ENCODE peak calls at places on chromosomes 13 and 19, in eight cellular contexts. X, H, R, C, M, T, B and O are unnamed samples.

GRCh38 chr13:41693434-41693833 is 236.1 kb downstream of the RGCC start:
- DNase-seq in R (no peak), H (no peak), M (no peak), T (no peak), C (no peak), X (no peak), B (no peak), O (no peak)

GRCh38 chr19:55549500-55550320 is 4.4 kb upstream of the SBK3 start:
- DNase-seq in X (no peak), M (peak), C (peak), R (no peak), H (peak), T (no peak), B (no peak), O (peak)

GRCh38 chr13:113491982-113492381 is 1.5 kb upstream of the DCUN1D2 start:
- DNase-seq in C (no peak), H (no peak), T (no peak), M (no peak), X (no peak), B (no peak), R (no peak), O (no peak)

GRCh38 chr13:98582947-98583346 is 6.0 kb upstream of the STK24 start:
- DNase-seq in H (no peak), R (no peak), M (no peak), X (no peak), B (no peak), T (no peak), C (no peak), O (no peak)

GRCh38 chr19:48940902-48941301 is 7.4 kb downstream of the DHDH start:
- DNase-seq in H (no peak), T (no peak), R (no peak), M (no peak), B (no peak), X (no peak), C (no peak), O (no peak)

GRCh38 chr19:51345076-51345620 is 3.2 kb upstream of the VSIG10L start:
- DNase-seq in C (no peak), X (no peak), M (no peak), B (no peak), T (no peak), R (no peak), H (no peak), O (peak)

GRCh38 chr13:50800091-50800739 is 43.3 kb downstream of the DLEU7 start:
- DNase-seq in R (no peak), X (no peak), H (no peak), C (no peak), B (no peak), M (no peak), T (no peak), O (no peak)

GRCh38 chr13:41615520-41615838 is 158.1 kb downstream of the RGCC start:
- DNase-seq in T (no peak), M (no peak), B (no peak), C (no peak), H (no peak), X (no peak), R (no peak), O (no peak)

GRCh38 chr13:113597386-113598080 is 13.0 kb downstream of the TFDP1 start:
- DNase-seq in M (no peak), X (no peak), C (no peak), B (no peak), T (peak), H (no peak), R (no peak), O (peak)

GRCh38 chr13:30486230-30487074 is 20.7 kb upstream of the HMGB1 start:
- DNase-seq in C (no peak), M (no peak), H (no peak), T (no peak), R (no peak), B (no peak), X (no peak), O (no peak)

GRCh38 chr13:97192166-97192565 is 30.0 kb upstream of the MBNL2 start:
- DNase-seq in H (no peak), B (no peak), T (no peak), M (no peak), X (no peak), R (no peak), C (no peak), O (no peak)

GRCh38 chr13:107866666-107867623 is 348.4 kb downstream of the LIG4 start:
- DNase-seq in M (no peak), R (peak), T (no peak), B (no peak), X (no peak), H (peak), C (no peak), O (no peak)